ENCODE peak calls at places on chromosomes 11 and 22, in four cellular contexts. N is IMR-90, U is A549, V is HepG2. W is an unnamed sample.

GRCh38 chr11:62120466-62120865 is 3.3 kb upstream of the INCENP start:
- DNase-seq in V (no peak), U (no peak), N (no peak), W (no peak)

GRCh38 chr11:34222030-34222429 is 116.6 kb downstream of the NAT10 start:
- DNase-seq in U (no peak), N (no peak), V (no peak), W (no peak)

GRCh38 chr11:125075900-125076317 is 12.8 kb downstream of the SLC37A2 start:
- DNase-seq in V (no peak), U (no peak), N (no peak), W (peak)

GRCh38 chr11:70230840-70231710 is 28.0 kb downstream of the FADD start:
- DNase-seq in N (no peak), V (no peak), U (no peak), W (no peak)

GRCh38 chr11:118914178-118914918 is 11.4 kb downstream of the BCL9L start:
- DNase-seq in N (no peak), U (no peak), V (peak), W (no peak)

GRCh38 chr22:35539487-35539886 is 1.1 kb upstream of the RASD2 start:
- DNase-seq in V (no peak), N (no peak), U (no peak), W (no peak)

GRCh38 chr11:64863381-64864060 is 14.9 kb downstream of the EHD1 start:
- DNase-seq in N (no peak), V (no peak), U (no peak), W (no peak)

GRCh38 chr11:8649361-8649760 is 33.1 kb downstream of the TRIM66 start:
- DNase-seq in U (no peak), V (no peak), N (peak), W (no peak)

GRCh38 chr11:96267490-96268010 is 75.4 kb downstream of the MAML2 start:
- DNase-seq in V (no peak), N (peak), U (no peak), W (no peak)

GRCh38 chr22:40018051-40018450 is 23.3 kb downstream of the FAM83F start:
- DNase-seq in N (no peak), V (no peak), U (no peak), W (no peak)

GRCh38 chr11:1754376-1755150 is 4.2 kb upstream of the IFITM10 start:
- DNase-seq in N (no peak), V (no peak), U (no peak), W (no peak)

GRCh38 chr11:112082729-112083128 is 3.8 kb downstream of the TIMM8B start:
- DNase-seq in U (no peak), V (no peak), N (peak), W (no peak)

GRCh38 chr11:1748467-1749019 is 1.9 kb downstream of the IFITM10 start:
- DNase-seq in U (no peak), V (no peak), N (no peak), W (no peak)

GRCh38 chr11:42777776-42778175 is 534.0 kb upstream of the API5 start:
- DNase-seq in N (no peak), V (no peak), U (no peak), W (no peak)

GRCh38 chr11:72573380-72573949 is 100.8 kb downstream of the PDE2A start:
- DNase-seq in N (peak), V (peak), U (peak), W (peak)

GRCh38 chr22:42969348-42969975 is 45.5 kb downstream of the PACSIN2 start:
- DNase-seq in V (no peak), N (peak), U (no peak), W (no peak)

GRCh38 chr22:20647586-20648305 is 126.2 kb upstream of the SERPIND1 start:
- DNase-seq in V (no peak), N (no peak), U (no peak), W (no peak)

GRCh38 chr11:133243832-133244231 is 288.5 kb downstream of the OPCML start:
- DNase-seq in N (no peak), U (no peak), V (no peak), W (no peak)

GRCh38 chr11:33552756-33553155 is 147.9 kb downstream of the C11orf91 start:
- DNase-seq in V (no peak), N (peak), U (no peak), W (no peak)

GRCh38 chr11:31690041-31690440 is 121.1 kb downstream of the PAX6 start:
- DNase-seq in N (peak), U (no peak), V (no peak), W (no peak)

GRCh38 chr11:117925198-117925925 is 3.8 kb downstream of the TMPRSS13 start:
- DNase-seq in N (no peak), U (no peak), V (no peak), W (no peak)

GRCh38 chr11:29962243-29962642 is 54.6 kb downstream of the KCNA4 start:
- DNase-seq in U (no peak), N (no peak), V (no peak), W (no peak)

GRCh38 chr11:10623797-10624761 is 55.6 kb upstream of the LYVE1 start:
- DNase-seq in U (peak), V (peak), N (peak), W (peak)

GRCh38 chr11:63919267-63920125 is 2.5 kb upstream of the RCOR2 start:
- DNase-seq in U (no peak), N (no peak), V (peak), W (peak)

GRCh38 chr11:128343134-128343514 is 244.2 kb downstream of the ETS1 start:
- DNase-seq in U (no peak), V (no peak), N (no peak), W (no peak)

GRCh38 chr11:71458146-71459070 is 5.4 kb downstream of the NADSYN1 start:
- DNase-seq in N (no peak), U (no peak), V (no peak), W (no peak)

GRCh38 chr11:44658451-44658850 is 68.3 kb upstream of the TSPAN18 start:
- DNase-seq in N (peak), U (peak), V (no peak), W (peak)

GRCh38 chr11:100445231-100445735 is 241.8 kb upstream of the ARHGAP42 start:
- DNase-seq in U (no peak), V (no peak), N (no peak), W (no peak)

GRCh38 chr11:125404811-125405481 is 91.1 kb downstream of the FEZ1 start:
- DNase-seq in N (peak), U (peak), V (peak), W (peak)

GRCh38 chr11:118136826-118137225 is 15.8 kb downstream of the SCN4B start:
- DNase-seq in N (no peak), V (no peak), U (no peak), W (no peak)

GRCh38 chr11:2929880-2930704 is 872 bp upstream of the PHLDA2 start:
- DNase-seq in V (peak), U (peak), N (peak), W (peak)

GRCh38 chr11:80282643-80283042 is 841.8 kb upstream of the TENM4 start:
- DNase-seq in V (no peak), U (no peak), N (no peak), W (no peak)

GRCh38 chr11:125939081-125939521 is 6.7 kb upstream of the VSIG10L2 start:
- DNase-seq in N (no peak), V (no peak), U (no peak), W (no peak)

GRCh38 chr11:112226062-112226921 is at the start of gene PTS:
- DNase-seq in V (peak), N (peak), U (peak), W (peak)

GRCh38 chr11:63017306-63017974 is 1.8 kb upstream of the SLC22A8 start:
- DNase-seq in U (no peak), V (no peak), N (no peak), W (no peak)

GRCh38 chr11:35943294-35943693 is 568 bp upstream of the LDLRAD3 start:
- DNase-seq in U (no peak), V (no peak), N (no peak), W (no peak)

GRCh38 chr11:19805827-19806226 is 93.2 kb downstream of the NAV2 start:
- DNase-seq in N (peak), U (no peak), V (no peak), W (no peak)

GRCh38 chr11:19800714-19801519 is 88.3 kb downstream of the NAV2 start:
- DNase-seq in U (no peak), V (no peak), N (no peak), W (no peak)

GRCh38 chr11:19802773-19803293 is 90.2 kb downstream of the NAV2 start:
- DNase-seq in V (no peak), U (no peak), N (peak), W (no peak)

GRCh38 chr11:19805346-19805745 is 92.7 kb downstream of the NAV2 start:
- DNase-seq in V (no peak), U (no peak), N (no peak), W (no peak)

GRCh38 chr11:19803506-19803998 is 90.9 kb downstream of the NAV2 start:
- DNase-seq in U (no peak), N (no peak), V (no peak), W (no peak)
- TF ChIP-seq MAZ in U (no peak), N (no peak), V (no peak), W (no peak)

GRCh38 chr11:46392421-46393230 is 1.1 kb upstream of the CHRM4 start:
- DNase-seq in V (peak), N (peak), U (peak), W (peak)

GRCh38 chr11:46390331-46391171 is 1.0 kb downstream of the CHRM4 start:
- DNase-seq in U (no peak), V (no peak), N (no peak), W (no peak)

GRCh38 chr11:46389450-46390330 is 1.9 kb downstream of the CHRM4 start:
- DNase-seq in U (peak), V (peak), N (peak), W (peak)

GRCh38 chr11:46391578-46392420 is at the start of gene CHRM4:
- DNase-seq in V (peak), N (peak), U (peak), W (peak)

GRCh38 chr11:46391186-46391577 is 394 bp downstream of the CHRM4 start:
- DNase-seq in U (no peak), N (no peak), V (no peak), W (no peak)
- H3K4me3 ChIP-seq in U (peak), N (peak), V (peak), W (peak)

GRCh38 chr22:24685804-24686203 is 82.8 kb downstream of the GGT1 start:
- DNase-seq in N (no peak), U (no peak), V (no peak), W (no peak)

GRCh38 chr22:24688294-24688693 is 85.3 kb downstream of the GGT1 start:
- DNase-seq in U (no peak), N (no peak), V (no peak), W (no peak)

GRCh38 chr22:24686280-24686679 is 83.3 kb downstream of the GGT1 start:
- DNase-seq in V (no peak), U (no peak), N (no peak), W (no peak)

GRCh38 chr22:24681236-24681635 is 78.2 kb downstream of the GGT1 start:
- DNase-seq in U (no peak), V (no peak), N (peak), W (no peak)

DNA sequence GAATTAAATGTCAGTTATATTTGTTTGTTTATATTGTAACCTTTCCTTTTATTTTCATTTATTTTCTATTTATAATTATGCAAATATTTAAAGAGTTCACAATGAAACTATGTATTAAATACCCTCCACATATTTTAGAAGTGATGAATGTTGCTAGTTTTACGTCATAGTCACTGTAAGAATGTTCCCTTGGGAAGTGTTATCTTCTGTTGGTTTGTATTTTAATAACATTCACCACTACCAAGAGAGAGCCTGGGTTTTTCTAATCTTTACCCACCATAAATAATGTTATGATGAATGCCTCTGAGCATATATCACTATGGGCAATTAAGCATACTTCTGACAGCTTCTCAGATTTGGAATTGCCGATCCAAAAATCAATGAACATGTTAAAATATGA is 80.7 kb downstream of the GGT1 start:
- DNase-seq in N (peak), U (no peak), V (no peak), W (no peak)
- TF ChIP-seq MAZ in N (no peak), U (no peak), V (no peak), W (no peak)

DNA sequence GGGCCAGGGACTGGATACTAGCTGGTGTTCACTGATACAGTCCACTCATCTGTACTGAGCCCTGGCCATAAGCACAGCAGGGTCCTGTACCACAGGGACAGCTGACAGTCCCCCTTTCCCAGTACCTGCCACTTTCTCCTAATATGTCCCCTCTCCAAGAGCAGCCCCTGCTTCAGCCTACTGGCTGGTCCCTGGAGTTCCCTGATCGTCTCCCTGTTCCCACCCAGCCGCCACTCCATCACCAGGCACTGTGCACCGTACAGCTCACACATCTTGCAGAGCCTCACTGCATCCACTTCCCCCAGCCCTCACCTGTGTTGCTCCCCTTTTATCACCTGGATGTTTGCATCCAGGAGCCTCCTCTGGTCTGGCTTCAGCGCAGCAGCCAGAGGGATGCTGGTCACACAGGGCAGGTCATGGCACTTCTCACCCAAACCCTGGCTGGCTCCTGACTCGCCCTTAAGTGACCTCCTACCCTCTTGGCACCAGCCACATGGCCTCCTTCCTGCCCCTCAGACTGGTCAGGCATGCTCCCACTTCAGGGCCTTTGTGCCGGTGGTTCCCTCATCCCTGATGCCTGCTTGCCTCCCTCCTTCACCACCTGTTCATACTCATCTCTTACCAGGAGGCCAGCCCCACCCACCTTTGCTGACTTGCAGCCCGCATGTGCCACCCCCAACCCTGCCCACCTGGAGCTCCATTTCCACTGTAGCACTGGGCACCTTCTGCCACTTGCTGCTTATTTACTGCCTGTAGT is 19.9 kb downstream of the GNAZ start:
- DNase-seq in U (no peak), V (no peak), N (no peak), W (peak)
- H3K4me3 ChIP-seq in U (no peak), V (no peak), N (no peak), W (no peak)

GRCh38 chr11:47020793-47021624 is 84.4 kb downstream of the CSTPP1 start:
- DNase-seq in U (no peak), V (no peak), N (peak), W (no peak)
- TF ChIP-seq MAZ in U (no peak), V (no peak), N (no peak), W (no peak)

GRCh38 chr11:86483591-86484163 is 109.0 kb downstream of the CCDC81 start:
- DNase-seq in U (no peak), V (no peak), N (no peak), W (no peak)
- H3K4me3 ChIP-seq in U (no peak), V (no peak), N (no peak), W (no peak)

GRCh38 chr11:17171342-17171741 is 36.4 kb downstream of the PIK3C2A start:
- DNase-seq in U (no peak), V (no peak), N (peak), W (no peak)
- TF ChIP-seq MAZ in U (no peak), V (no peak), N (no peak), W (no peak)

W was measured in K562.